ENCODE peak calls at places on chromosomes 12 and 14, in four cellular contexts. N, V, A and T are unnamed samples.

GRCh38 chr12:2483713-2484112 is 311.1 kb upstream of the FKBP4 start:
- DNase-seq in N (no peak), V (no peak), A (no peak), T (no peak)

GRCh38 chr12:101854747-101855146 is 22.6 kb upstream of the DRAM1 start:
- DNase-seq in N (no peak), V (no peak), A (no peak), T (no peak)

GRCh38 chr14:27608377-27608776 is 1010.5 kb upstream of the NOVA1 start:
- DNase-seq in N (peak; percentile 19), V (no peak), A (no peak), T (no peak)

GRCh38 chr14:75640876-75641275 is 19.8 kb downstream of the ERG28 start:
- DNase-seq in N (no peak), V (no peak), A (no peak), T (no peak)

GRCh38 chr12:51323966-51324895 is at the start of gene BIN2:
- DNase-seq in N (no peak), V (no peak), A (no peak), T (no peak)

GRCh38 chr12:70178038-70178437 is 65.2 kb upstream of the CNOT2 start:
- DNase-seq in N (no peak), V (no peak), A (no peak), T (no peak)

GRCh38 chr14:24198845-24199524 is 3.7 kb upstream of the TM9SF1 start:
- DNase-seq in N (no peak), V (no peak), A (no peak), T (no peak)

GRCh38 chr12:47757840-47758583 is 668 bp downstream of the RAPGEF3 start:
- DNase-seq in N (peak; percentile 72), V (peak; percentile 74), A (no peak), T (no peak)

GRCh38 chr12:83183132-83183531 is 496.4 kb downstream of the TMTC2 start:
- DNase-seq in N (no peak), V (no peak), A (no peak), T (no peak)

GRCh38 chr12:119649202-119649808 is 18.6 kb upstream of the PRKAB1 start:
- DNase-seq in N (no peak), V (no peak), A (no peak), T (no peak)

GRCh38 chr12:60191676-60192359 is 596.0 kb downstream of the SLC16A7 start:
- DNase-seq in N (no peak), V (no peak), A (no peak), T (peak; percentile 64)

GRCh38 chr12:27913999-27914614 is 58.4 kb downstream of the PTHLH start:
- DNase-seq in N (no peak), V (no peak), A (no peak), T (no peak)

GRCh38 chr14:73231874-73232851 is 5.1 kb upstream of the PAPLN start:
- DNase-seq in N (peak; percentile 81), V (peak; percentile 91), A (peak; percentile 47), T (no peak)

GRCh38 chr14:75088153-75088552 is 18.7 kb downstream of the ZC2HC1C start:
- DNase-seq in N (no peak), V (no peak), A (no peak), T (no peak)

GRCh38 chr14:80798878-80799277 is 142.7 kb downstream of the CEP128 start:
- DNase-seq in N (no peak), V (no peak), A (no peak), T (no peak)

GRCh38 chr12:15978431-15978950 is 67.4 kb downstream of the DERA start:
- DNase-seq in N (peak; percentile 77), V (no peak), A (no peak), T (peak; percentile 60)

GRCh38 chr14:21087294-21088091 is 11.0 kb downstream of the ZNF219 start:
- DNase-seq in N (peak; percentile 99), V (peak; percentile 90), A (no peak), T (peak; percentile 98)

GRCh38 chr14:79016828-79017505 is 846.8 kb downstream of the NRXN3 start:
- DNase-seq in N (no peak), V (no peak), A (no peak), T (peak; percentile 88)

GRCh38 chr12:125015680-125016310 is 22.4 kb downstream of the BRI3BP start:
- DNase-seq in N (no peak), V (no peak), A (no peak), T (no peak)

GRCh38 chr12:104080764-104081163 is 16.4 kb downstream of the HCFC2 start:
- DNase-seq in N (no peak), V (no peak), A (no peak), T (no peak)

GRCh38 chr12:14893471-14894250 is 8.0 kb upstream of the MGP start:
- DNase-seq in N (no peak), V (no peak), A (no peak), T (peak; percentile 4)

GRCh38 chr12:64780531-64781373 is 21.5 kb upstream of the GNS start:
- DNase-seq in N (peak; percentile 40), V (peak; percentile 73), A (no peak), T (no peak)

GRCh38 chr14:100375273-100375962 is 52.3 kb downstream of the SLC25A47 start:
- DNase-seq in N (peak; percentile 95), V (peak; percentile 56), A (peak; percentile 49), T (peak; percentile 99)

GRCh38 chr14:34018125-34018524 is 67.3 kb upstream of the EGLN3 start:
- DNase-seq in N (no peak), V (no peak), A (no peak), T (no peak)

DNA sequence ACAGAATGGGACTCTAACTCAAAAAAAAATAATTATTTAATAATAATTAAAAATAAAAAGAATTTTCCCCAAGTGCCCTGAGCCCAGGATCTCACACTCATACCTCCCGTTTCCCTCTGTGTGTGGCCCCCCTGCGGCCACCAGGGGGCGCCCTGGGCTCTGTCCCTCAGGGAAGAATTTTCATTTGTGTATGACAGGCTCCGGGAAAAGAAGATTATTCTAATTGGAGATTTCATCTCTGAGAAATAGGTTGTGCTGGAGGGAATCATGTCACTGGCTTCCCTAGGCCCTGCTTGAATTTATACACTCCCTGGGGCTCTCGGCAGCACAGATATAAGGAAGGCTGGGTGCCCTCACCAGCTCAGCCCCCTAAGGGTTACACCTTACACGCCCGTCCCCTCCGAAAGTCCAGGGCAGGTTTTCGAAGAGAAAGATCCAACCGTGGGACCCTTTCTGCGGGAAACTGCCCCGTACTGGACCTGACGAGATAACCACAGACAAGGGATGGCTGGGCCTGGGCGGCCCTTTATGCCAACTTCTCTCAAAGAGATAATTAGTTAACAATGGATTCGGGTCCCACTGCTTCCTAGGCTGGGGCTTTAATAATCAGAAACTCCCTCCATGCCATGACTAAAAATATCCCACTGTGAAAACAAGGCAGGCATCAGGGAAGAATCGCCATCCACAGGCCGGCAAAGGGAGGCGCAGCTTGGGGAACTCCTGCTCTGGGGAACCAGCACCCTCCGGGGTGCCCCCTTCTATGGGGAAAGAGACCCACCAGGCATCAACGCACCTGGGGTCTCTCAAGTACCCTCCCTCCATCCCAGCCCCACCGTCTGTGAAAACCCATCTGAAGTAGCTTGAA is 80.7 kb downstream of the KDM2B start:
- DNase-seq in N (peak; percentile 67), V (peak; percentile 74), A (no peak), T (peak; percentile 59)
- H3K56ac ChIP-seq in N (no peak overlapping the region), V (no peak overlapping the region), A (no peak overlapping the region), T (no peak overlapping the region)

GRCh38 chr12:108803428-108804105 is 53.8 kb downstream of the SSH1 start:
- DNase-seq in N (peak; percentile 86), V (peak; percentile 79), A (no peak), T (peak; percentile 94)
- H3K56ac ChIP-seq in N (peak overlapping the region; percentile 68), V (no peak overlapping the region), A (no peak overlapping the region), T (peak overlapping the region; percentile 97)

GRCh38 chr12:41943671-41944070 is 201.0 kb downstream of the GXYLT1 start:
- DNase-seq in N (no peak), V (no peak), A (no peak), T (no peak)

GRCh38 chr12:41942355-41942754 is 202.3 kb downstream of the GXYLT1 start:
- DNase-seq in N (no peak), V (no peak), A (no peak), T (no peak)

GRCh38 chr12:41946106-41946505 is 198.6 kb downstream of the GXYLT1 start:
- DNase-seq in N (no peak), V (no peak), A (no peak), T (no peak)

GRCh38 chr12:41940571-41940970 is 204.1 kb downstream of the GXYLT1 start:
- DNase-seq in N (no peak), V (no peak), A (no peak), T (no peak)

DNA sequence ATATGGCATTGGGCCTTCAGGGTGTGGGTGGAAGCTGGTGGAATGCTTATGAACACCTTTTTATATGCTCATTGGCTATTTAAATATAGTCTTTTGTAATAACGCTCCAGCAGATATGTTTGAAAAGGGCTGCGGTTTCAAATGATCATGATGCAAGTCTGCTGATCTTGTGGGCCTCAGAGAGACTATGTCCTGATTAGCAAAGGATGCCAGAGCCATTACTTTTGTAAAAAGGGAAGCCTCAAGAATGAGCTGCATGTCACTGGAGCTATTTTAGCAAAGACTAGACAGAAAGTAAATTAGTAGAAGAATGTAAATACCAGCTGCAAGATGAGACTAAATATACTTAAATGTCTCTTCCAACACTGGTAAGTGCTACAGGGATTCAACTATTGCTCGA is 200.4 kb downstream of the GXYLT1 start:
- DNase-seq in N (no peak), V (no peak), A (no peak), T (no peak)
- H3K56ac ChIP-seq in N (no peak overlapping the region), V (no peak overlapping the region), A (no peak overlapping the region), T (no peak overlapping the region)

DNA sequence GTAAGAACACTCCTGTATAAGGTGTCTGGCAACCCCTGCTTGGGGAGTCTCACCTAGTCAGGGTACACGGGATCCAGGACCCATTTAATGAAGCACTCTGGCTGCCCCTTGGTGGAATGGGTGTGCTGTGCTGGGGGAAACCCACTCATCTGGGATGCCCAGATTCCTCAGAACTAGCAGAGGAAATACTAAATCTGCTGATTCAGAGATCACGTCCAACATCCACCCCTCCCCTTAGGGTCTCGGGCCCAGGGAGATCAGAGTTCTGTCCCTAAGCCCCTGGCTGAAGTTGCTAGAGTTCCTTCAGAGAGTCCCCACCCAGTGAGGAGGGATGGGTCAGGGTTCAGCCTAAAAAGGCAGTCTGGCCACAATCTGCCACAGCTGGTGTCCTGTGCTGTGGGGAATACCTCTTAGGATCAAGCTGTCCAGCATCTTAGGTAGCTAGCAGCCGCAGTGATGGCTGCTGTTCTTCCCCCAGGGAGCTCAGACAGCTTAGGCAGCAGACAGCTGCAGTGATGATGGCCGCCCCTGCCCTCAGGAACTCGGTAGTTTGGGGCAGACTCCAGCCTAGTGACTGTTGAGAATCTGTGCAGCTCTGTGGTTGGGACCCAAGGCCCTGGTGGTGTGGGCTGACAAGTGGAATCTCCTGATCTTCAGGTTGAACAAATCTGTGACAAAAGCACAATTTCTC is 74.8 kb downstream of the IFNG-AS1 start:
- DNase-seq in N (no peak), V (no peak), A (no peak), T (no peak)
- H3K56ac ChIP-seq in N (no peak overlapping the region), V (no peak overlapping the region), A (no peak overlapping the region), T (no peak overlapping the region)

DNA sequence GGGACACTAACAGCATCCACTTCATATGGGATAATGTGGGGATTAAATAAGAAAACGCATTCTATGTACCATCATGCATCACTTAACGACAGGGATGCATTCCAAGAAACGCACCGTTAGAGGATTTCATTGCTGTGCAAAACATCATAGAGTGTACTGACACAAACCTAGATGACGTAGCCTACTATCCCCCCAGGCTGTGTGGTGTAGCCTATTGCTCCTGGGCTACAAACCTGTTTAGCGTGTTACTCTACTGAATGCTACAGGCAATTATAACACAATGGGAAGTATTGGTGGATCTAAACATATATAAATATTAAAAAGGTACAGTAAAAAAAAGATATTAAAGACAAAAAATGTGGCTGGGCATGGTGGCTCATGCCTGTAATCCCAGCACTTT is 230.6 kb downstream of the KSR2 start:
- DNase-seq in N (no peak), V (no peak), A (no peak), T (no peak)
- H3K56ac ChIP-seq in N (no peak overlapping the region), V (no peak overlapping the region), A (no peak overlapping the region), T (no peak overlapping the region)

GRCh38 chr14:69567563-69567962 is 7.1 kb downstream of the CCDC177 start:
- DNase-seq in N (no peak), V (no peak), A (no peak), T (no peak)
- H3K56ac ChIP-seq in N (no peak overlapping the region), V (no peak overlapping the region), A (no peak overlapping the region), T (no peak overlapping the region)